ENCODE peak calls at places on chromosomes 16 and 17, in six cellular contexts. Y is NCI-H226; O is stimulated activated naive CD8-positive, alpha-beta T cell treated with anti-CD3 and anti-CD28 coated beads, Interleukin-15, amount 100 ng/mL, for 72 hours; D is progenitor cell of endocrine pancreas; R is non-pigmented ciliary epithelial cell; T is Daoy. W is an unnamed sample.

GRCh38 chr16:57681950-57682728 is 12.5 kb upstream of the DRC7 start:
- DNase-seq in Y (no peak), O (no peak), T (no peak), D (no peak), R (no peak), W (no peak)

GRCh38 chr17:57045868-57046671 is 39.0 kb upstream of the AKAP1 start:
- DNase-seq in Y (no peak), D (no peak), R (no peak), T (no peak), O (peak), W (no peak)

GRCh38 chr16:87806246-87806607 is 40.4 kb upstream of the KLHDC4 start:
- DNase-seq in R (no peak), T (peak), D (no peak), O (peak), Y (no peak), W (no peak)

GRCh38 chr16:87145181-87146176 is 171.7 kb downstream of the C16orf95 start:
- DNase-seq in O (no peak), Y (no peak), D (no peak), T (peak), R (no peak), W (no peak)

GRCh38 chr16:11105038-11105903 is 150.7 kb downstream of the SOCS1 start:
- DNase-seq in O (no peak), R (peak), T (peak), D (no peak), Y (peak), W (no peak)

GRCh38 chr17:79836952-79837887 is 2.0 kb downstream of the CBX4 start:
- DNase-seq in R (no peak), T (peak), D (peak), O (peak), Y (peak), W (no peak)

GRCh38 chr17:77098884-77099545 is 41.8 kb upstream of the SEC14L1 start:
- DNase-seq in Y (peak), O (no peak), R (no peak), T (no peak), D (no peak), W (no peak)

GRCh38 chr16:11384956-11385586 is 39.8 kb downstream of the RMI2 start:
- DNase-seq in O (no peak), T (no peak), D (no peak), R (no peak), Y (no peak), W (no peak)

GRCh38 chr16:55495616-55496289 is 13.1 kb upstream of the LPCAT2 start:
- DNase-seq in D (no peak), T (peak), Y (no peak), R (peak), O (no peak), W (no peak)

GRCh38 chr17:65742433-65743312 is 181.2 kb upstream of the AXIN2 start:
- DNase-seq in R (peak), O (no peak), Y (peak), T (peak), D (no peak), W (no peak)

GRCh38 chr17:31780436-31780835 is 78.6 kb downstream of the COPRS start:
- DNase-seq in O (no peak), Y (no peak), D (no peak), T (no peak), R (no peak), W (no peak)

GRCh38 chr16:11329891-11330290 is 15.4 kb upstream of the RMI2 start:
- DNase-seq in R (no peak), Y (no peak), O (no peak), T (no peak), D (no peak), W (no peak)

GRCh38 chr17:77343031-77343866 is 202.5 kb downstream of the SEC14L1 start:
- DNase-seq in D (no peak), T (no peak), O (no peak), R (no peak), Y (no peak), W (no peak)

GRCh38 chr16:87791295-87792204 is 25.8 kb upstream of the KLHDC4 start:
- DNase-seq in Y (no peak), D (no peak), R (no peak), T (no peak), O (no peak), W (no peak)

GRCh38 chr17:31513731-31514427 is 122.4 kb downstream of the RAB11FIP4 start:
- DNase-seq in T (no peak), D (no peak), O (no peak), Y (no peak), R (no peak), W (no peak)

GRCh38 chr16:4314532-4315184 is 1.2 kb upstream of the GLIS2 start:
- DNase-seq in Y (no peak), O (no peak), T (peak), R (no peak), D (no peak), W (no peak)

GRCh38 chr16:27695161-27695560 is 145.2 kb downstream of the KATNIP start:
- DNase-seq in T (no peak), O (no peak), R (no peak), Y (no peak), D (no peak), W (no peak)

GRCh38 chr16:88785106-88785924 is at the start of gene PIEZO1:
- DNase-seq in O (peak), R (no peak), D (no peak), Y (peak), T (peak), W (no peak)

GRCh38 chr17:7745748-7746470 is 28.4 kb downstream of the DNAH2 start:
- DNase-seq in Y (peak), R (peak), D (no peak), O (no peak), T (peak), W (peak)

GRCh38 chr16:49443576-49443975 is 70.0 kb downstream of the C16orf78 start:
- DNase-seq in T (no peak), R (no peak), D (no peak), Y (no peak), O (no peak), W (no peak)

GRCh38 chr17:51765558-51766145 is 392.9 kb downstream of the CA10 start:
- DNase-seq in O (no peak), T (no peak), Y (no peak), D (no peak), R (no peak), W (no peak)

GRCh38 chr17:41885733-41886132 is 20.5 kb upstream of the KLHL11 start:
- DNase-seq in T (no peak), D (no peak), O (no peak), R (no peak), Y (peak), W (no peak)

GRCh38 chr16:86363057-86363490 is 147.3 kb upstream of the FOXF1 start:
- DNase-seq in Y (peak), D (no peak), R (peak), O (no peak), T (peak), W (no peak)

GRCh38 chr16:53893731-53894435 is 189.9 kb downstream of the FTO start:
- DNase-seq in D (no peak), Y (peak), R (peak), T (peak), O (no peak), W (no peak)

GRCh38 chr17:50214986-50215730 is 13.7 kb upstream of the COL1A1 start:
- DNase-seq in O (no peak), D (no peak), Y (peak), R (no peak), T (peak), W (no peak)

GRCh38 chr16:81466351-81466960 is 21.8 kb downstream of the CMIP start:
- DNase-seq in O (no peak), Y (no peak), R (no peak), D (no peak), T (no peak), W (no peak)

GRCh38 chr16:84086357-84086756 is 30.4 kb downstream of the MBTPS1 start:
- DNase-seq in Y (no peak), D (no peak), O (no peak), T (no peak), R (no peak), W (no peak)

GRCh38 chr17:43935204-43935925 is 6.9 kb downstream of the PPY start:
- DNase-seq in Y (no peak), O (no peak), T (no peak), D (no peak), R (no peak), W (no peak)

GRCh38 chr17:17109231-17109630 is 67.0 kb downstream of the MPRIP start:
- DNase-seq in O (no peak), Y (no peak), D (no peak), T (no peak), R (no peak), W (no peak)

W was measured in glomerular endothelial cell.